ENCODE peak calls at places on chromosome 11, in seven cellular contexts. U is astrocyte, M is fibroblast of lung, S is esophagus squamous epithelium, B is left lung, P is colonic mucosa, Z is upper lobe of right lung. N is an unnamed sample. For H3K4me1, the result is how much of the 10 kb centered on the place peaks cover.

GRCh38 chr11:80285076-80285790 is 844.4 kb upstream of the TENM4 start:
- DNase-seq in S (no peak), P (no peak), B (no peak), M (peak), Z (no peak), U (peak), N (no peak)

GRCh38 chr11:126307706-126308105 is 3.8 kb downstream of the DCPS start:
- DNase-seq in Z (no peak), B (no peak), P (no peak), U (peak), M (peak), S (no peak), N (no peak)

GRCh38 chr11:102458531-102458930 is 6.0 kb upstream of the TMEM123 start:
- DNase-seq in M (no peak), P (no peak), S (no peak), Z (no peak), B (no peak), U (no peak), N (no peak)

GRCh38 chr11:64032050-64032449 is 3.7 kb upstream of the FLRT1 start:
- DNase-seq in B (no peak), M (peak), Z (no peak), P (no peak), S (no peak), U (no peak), N (no peak)

GRCh38 chr11:124538019-124538418 is 5.4 kb downstream of the OR8B12 start:
- DNase-seq in S (no peak), Z (no peak), P (no peak), B (no peak), U (peak), M (peak), N (no peak)

GRCh38 chr11:18046116-18046777 is at the start of gene TPH1:
- DNase-seq in M (peak), U (peak), Z (peak), S (no peak), P (peak), B (peak), N (peak)

GRCh38 chr11:103920449-103920848 is 116.0 kb upstream of the DDI1 start:
- DNase-seq in M (peak), B (no peak), P (no peak), Z (no peak), U (peak), S (no peak), N (no peak)

GRCh38 chr11:128690746-128691091 is 3.2 kb upstream of the FLI1 start:
- DNase-seq in M (no peak), P (no peak), U (no peak), S (no peak), Z (no peak), B (peak), N (peak)

GRCh38 chr11:109859325-109859724 is 233.9 kb upstream of the ZC3H12C start:
- DNase-seq in U (peak), P (no peak), Z (no peak), S (no peak), B (no peak), M (peak), N (no peak)

GRCh38 chr11:27795955-27796861 is 96.0 kb upstream of the BDNF start:
- DNase-seq in B (no peak), P (peak), S (no peak), U (no peak), Z (no peak), M (no peak), N (no peak)

GRCh38 chr11:57792060-57792541 is 30.5 kb downstream of the CTNND1 start:
- DNase-seq in Z (peak), S (peak), U (peak), B (peak), P (peak), M (peak), N (peak)

GRCh38 chr11:110973401-110973980 is 261.3 kb upstream of the ARHGAP20 start:
- DNase-seq in Z (no peak), M (no peak), B (no peak), S (no peak), U (no peak), P (no peak), N (no peak)

GRCh38 chr11:72629266-72629665 is 45.0 kb downstream of the PDE2A start:
- DNase-seq in P (peak), U (no peak), Z (no peak), B (peak), M (no peak), S (no peak), N (peak)

GRCh38 chr11:134516529-134516928 is 104.5 kb upstream of the B3GAT1 start:
- DNase-seq in S (no peak), U (no peak), B (peak), M (no peak), Z (peak), P (no peak), N (peak)

GRCh38 chr11:406796-407650 is 7.8 kb downstream of the SIGIRR start:
- DNase-seq in U (peak), S (no peak), B (peak), Z (peak), P (peak), M (peak), N (peak)

GRCh38 chr11:7518811-7519562 is 5.2 kb downstream of the PPFIBP2 start:
- DNase-seq in S (no peak), P (no peak), U (no peak), Z (no peak), M (no peak), B (no peak), N (no peak)

GRCh38 chr11:65870307-65870658 is 2.3 kb downstream of the EFEMP2 start:
- DNase-seq in Z (no peak), M (no peak), B (peak), P (no peak), U (no peak), S (no peak), N (peak)

GRCh38 chr11:65870706-65871681 is 1.6 kb downstream of the EFEMP2 start:
- DNase-seq in B (peak), M (no peak), Z (no peak), S (no peak), P (no peak), U (no peak), N (no peak)

GRCh38 chr11:65872555-65873279 is at the start of gene EFEMP2:
- DNase-seq in Z (peak), M (peak), S (no peak), B (peak), P (no peak), U (no peak), N (no peak)

GRCh38 chr11:65873280-65874156 is 918 bp upstream of the EFEMP2 start:
- DNase-seq in Z (peak), S (peak), M (peak), U (peak), B (peak), P (peak), N (peak)

GRCh38 chr11:65871811-65872548 is 620 bp downstream of the EFEMP2 start:
- DNase-seq in B (peak), P (no peak), Z (peak), S (no peak), U (no peak), M (peak), N (peak)
- TF ChIP-seq CTCF in B (no peak), P (no peak), Z (no peak), S (no peak), U (no peak), M (peak), N (no peak)

GRCh38 chr11:13256216-13256615 is 21.4 kb upstream of the BMAL1 start:
- DNase-seq in Z (no peak), U (no peak), P (no peak), M (no peak), B (no peak), S (no peak), N (no peak)

GRCh38 chr11:13260963-13261599 is 16.5 kb upstream of the BMAL1 start:
- DNase-seq in S (no peak), M (peak), P (no peak), Z (no peak), U (peak), B (no peak), N (peak)

GRCh38 chr11:13259374-13259773 is 18.2 kb upstream of the BMAL1 start:
- DNase-seq in U (no peak), Z (no peak), B (no peak), S (no peak), P (no peak), M (no peak), N (no peak)

GRCh38 chr11:13260196-13260962 is 17.2 kb upstream of the BMAL1 start:
- DNase-seq in P (no peak), S (no peak), U (peak), M (peak), Z (no peak), B (no peak), N (no peak)

GRCh38 chr11:13258855-13259254 is 18.7 kb upstream of the BMAL1 start:
- DNase-seq in Z (no peak), U (no peak), P (no peak), M (no peak), B (no peak), S (no peak), N (no peak)
- H3K4me3 ChIP-seq in Z (no peak), U (no peak), P (no peak), M (no peak), B (no peak), S (no peak), N (no peak)

GRCh38 chr11:3216027-3216525 is 2.5 kb downstream of the MRGPRG start:
- DNase-seq in M (no peak), U (no peak), P (no peak), B (peak), S (no peak), Z (no peak), N (peak)
- H3K4me1 ChIP-seq in M (under half), U (under half), P (under half), B (under half), S (under half), Z (under half), N (under half)

DNA sequence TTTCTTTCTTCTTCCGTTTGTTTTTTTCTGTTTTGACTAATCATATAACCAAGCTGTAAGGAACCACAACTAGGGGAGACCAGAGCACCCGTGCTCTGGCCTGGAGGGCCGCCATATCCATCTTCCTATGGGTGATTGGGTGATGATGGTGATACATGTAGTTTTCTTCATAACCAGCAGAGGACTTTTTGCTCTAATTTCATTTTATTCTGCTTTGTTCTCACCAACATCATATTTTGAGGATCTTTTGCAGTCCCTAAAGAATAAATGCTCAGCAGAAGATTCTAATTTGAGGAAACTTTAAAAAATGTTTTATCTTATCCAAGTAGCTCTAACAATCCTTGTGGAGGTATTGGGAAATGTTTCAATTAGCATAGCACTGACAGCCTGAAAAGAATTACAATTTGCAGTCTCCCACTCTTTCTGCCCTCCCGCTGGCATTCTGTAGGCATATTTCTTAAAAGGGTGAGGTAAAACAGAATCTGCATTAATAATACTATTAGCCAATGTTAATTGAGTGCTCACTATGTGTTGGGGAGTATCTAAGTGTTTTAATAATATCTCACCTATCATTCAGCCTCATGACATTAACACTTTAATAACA is 544.0 kb downstream of the NTM start:
- DNase-seq in Z (no peak), M (no peak), S (no peak), U (no peak), P (no peak), B (no peak), N (no peak)
- TF ChIP-seq CTCF in Z (peak), M (peak), S (no peak), U (peak), P (no peak), B (no peak), N (peak)

GRCh38 chr11:69636512-69636866 is 4.5 kb upstream of the CCND1 start:
- DNase-seq in Z (peak), B (peak), S (no peak), M (peak), U (peak), P (peak), N (peak)
- H3K4me3 ChIP-seq in Z (peak), B (peak), S (peak), M (peak), U (peak), P (peak), N (peak)

DNA sequence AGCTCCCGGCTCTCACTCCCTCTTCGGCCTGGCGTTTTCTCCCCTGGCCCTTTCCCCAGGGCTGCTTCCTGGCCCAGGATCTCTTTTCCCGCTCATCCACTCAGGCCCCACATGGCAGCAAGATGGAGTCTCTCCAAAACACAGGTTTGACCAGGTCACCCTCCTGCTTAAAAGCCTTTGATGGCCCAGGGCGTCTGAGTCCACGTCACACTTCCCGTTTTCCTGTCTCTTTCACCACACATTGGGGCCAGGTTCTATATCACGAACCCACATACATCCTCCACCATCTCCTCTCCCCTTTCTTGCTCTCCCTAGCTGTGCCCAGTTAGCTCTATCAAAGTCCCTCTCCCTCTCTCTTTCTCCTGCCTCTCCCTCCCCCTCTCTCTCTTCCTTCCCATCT is 7.8 kb upstream of the LRRC32 start:
- DNase-seq in Z (no peak), P (no peak), S (no peak), M (no peak), B (no peak), U (no peak), N (no peak)
- H3K4me1 ChIP-seq in Z (under half), P (under half), S (under half), M (under half), B (under half), U (under half), N (under half)

GRCh38 chr11:61768376-61769076 is 16.1 kb downstream of the MYRF start:
- DNase-seq in S (no peak), M (no peak), P (no peak), U (no peak), B (no peak), Z (no peak), N (no peak)

GRCh38 chr11:61771195-61771894 is 18.9 kb downstream of the MYRF start:
- DNase-seq in M (no peak), P (no peak), Z (no peak), U (no peak), B (no peak), S (no peak), N (no peak)

GRCh38 chr11:61769946-61770683 is 17.7 kb downstream of the MYRF start:
- DNase-seq in P (no peak), Z (no peak), S (no peak), U (no peak), M (no peak), B (no peak), N (no peak)

GRCh38 chr11:61771995-61772455 is 19.6 kb downstream of the MYRF start:
- DNase-seq in Z (no peak), U (no peak), B (no peak), M (no peak), P (no peak), S (no peak), N (no peak)

GRCh38 chr11:61769169-61769920 is 16.9 kb downstream of the MYRF start:
- DNase-seq in B (peak), P (no peak), S (no peak), U (peak), Z (peak), M (peak), N (no peak)
- TF ChIP-seq CTCF in B (no peak), P (no peak), S (no peak), U (no peak), Z (peak), M (peak), N (no peak)

DNA sequence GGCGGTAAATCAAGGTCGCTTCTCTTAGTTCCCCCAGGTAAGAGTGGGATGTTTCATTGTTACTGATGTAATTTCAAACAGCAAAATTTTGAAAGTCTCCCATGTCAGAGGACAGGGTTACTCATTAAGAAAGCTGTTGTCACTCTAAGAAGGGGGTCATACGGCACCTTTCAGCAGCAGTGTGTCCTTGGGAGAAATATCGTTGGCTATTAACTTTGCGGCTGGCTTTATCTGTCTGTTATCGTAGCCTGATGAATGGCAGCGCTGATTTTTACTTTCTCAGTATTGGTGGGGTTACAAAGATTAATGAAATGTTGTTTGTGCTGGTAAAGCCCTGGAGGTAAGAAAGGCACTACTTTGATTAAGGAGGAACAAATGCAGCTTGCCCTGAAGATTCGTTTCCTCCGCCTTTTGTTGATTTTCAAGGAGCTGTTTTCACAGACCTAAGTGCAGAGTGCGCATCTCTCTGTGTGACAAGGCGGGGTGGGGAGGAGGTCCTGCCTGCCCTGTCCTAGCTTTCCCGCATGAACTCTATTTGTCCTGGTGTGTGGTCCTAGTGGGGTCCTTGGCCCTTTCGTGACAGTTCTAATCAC is 27.6 kb upstream of the FBXO3 start:
- DNase-seq in S (no peak), P (no peak), M (peak), Z (no peak), B (no peak), U (no peak), N (no peak)
- H3K4me3 ChIP-seq in S (peak), P (no peak), M (peak), Z (peak), B (no peak), U (peak), N (no peak)

N was measured in tibial artery.